ENCODE peak calls at places on chromosome 4, in four cellular contexts. D, S, A and K are unnamed samples.
A peak's percentile ranks its signal among the peaks of the same experiment; 100 is the strongest.

GRCh38 chr4:83686166-83686565 is 150.3 kb downstream of the GPAT3 start:
- DNase-seq in D (no peak), S (no peak), A (no peak), K (no peak)

GRCh38 chr4:74000301-74000700 is 1.8 kb upstream of the CXCL5 start:
- DNase-seq in D (no peak), S (no peak), A (no peak), K (no peak)

GRCh38 chr4:105990933-105991332 is 95.7 kb downstream of the NPNT start:
- DNase-seq in D (no peak), S (peak; percentile 95), A (peak; percentile 98), K (peak; percentile 95)

GRCh38 chr4:41339812-41340809 is 83.4 kb downstream of the UCHL1 start:
- DNase-seq in D (no peak), S (no peak), A (peak; percentile 76), K (peak; percentile 62)

GRCh38 chr4:41120297-41121217 is 93.8 kb downstream of the APBB2 start:
- DNase-seq in D (no peak), S (peak; percentile 32), A (no peak), K (no peak)

GRCh38 chr4:73406548-73406875 is 2.4 kb downstream of the ALB start:
- DNase-seq in D (no peak), S (no peak), A (no peak), K (no peak)

GRCh38 chr4:8643986-8644385 is 51.4 kb downstream of the CPZ start:
- DNase-seq in D (no peak), S (peak; percentile 14), A (no peak), K (no peak)

GRCh38 chr4:149409186-149410056 is 406.2 kb downstream of the IQCM start:
- DNase-seq in D (no peak), S (peak; percentile 78), A (peak; percentile 27), K (no peak)

GRCh38 chr4:93710101-93710846 is 118.3 kb upstream of the ATOH1 start:
- DNase-seq in D (no peak), S (no peak), A (no peak), K (no peak)

GRCh38 chr4:108045687-108046024 is 56.0 kb downstream of the HADH start:
- DNase-seq in D (no peak), S (peak; percentile 65), A (no peak), K (no peak)

GRCh38 chr4:3011456-3012220 is 48.3 kb downstream of the GRK4 start:
- DNase-seq in D (no peak), S (no peak), A (no peak), K (no peak)